ENCODE peak calls at places on chromosome 3, in four cellular contexts. S, C, A and Q are unnamed samples.

GRCh38 chr3:105679951-105680350 is 188.9 kb downstream of the CBLB start:
- DNase-seq in A (no peak), S (no peak), C (no peak), Q (no peak)

GRCh38 chr3:178536271-178537079 is at the start of gene KCNMB2:
- DNase-seq in S (no peak), C (no peak), A (no peak), Q (no peak)

GRCh38 chr3:50127251-50127671 is 27.9 kb upstream of the SEMA3F start:
- DNase-seq in A (no peak), S (no peak), C (no peak), Q (no peak)

GRCh38 chr3:161171113-161171512 is 50.0 kb upstream of the NMD3 start:
- DNase-seq in S (no peak), C (no peak), A (no peak), Q (no peak)

GRCh38 chr3:48662753-48663488 is at the start of gene CELSR3:
- DNase-seq in C (peak; percentile 82), A (peak; percentile 87), S (peak; percentile 76), Q (peak; percentile 83)

GRCh38 chr3:63724987-63725386 is 72.5 kb downstream of the SNTN start:
- DNase-seq in C (no peak), A (peak; percentile 32), S (no peak), Q (no peak)

GRCh38 chr3:15051531-15051930 is 13.6 kb downstream of the MRPS25 start:
- DNase-seq in A (peak; percentile 51), C (no peak), S (peak; percentile 63), Q (peak; percentile 55)

GRCh38 chr3:77815467-77815866 is 775.6 kb downstream of the ROBO2 start:
- DNase-seq in A (peak; percentile 16), S (no peak), C (no peak), Q (no peak)

GRCh38 chr3:197028711-197029510 is 706 bp downstream of the MELTF start:
- DNase-seq in C (no peak), A (no peak), S (no peak), Q (no peak)

GRCh38 chr3:175664911-175665310 is 805.8 kb downstream of the NAALADL2 start:
- DNase-seq in C (no peak), S (no peak), A (no peak), Q (no peak)

GRCh38 chr3:94978076-94978475 is 915.2 kb downstream of the NSUN3 start:
- DNase-seq in A (no peak), S (no peak), C (no peak), Q (no peak)

GRCh38 chr3:42591811-42592210 is 1.2 kb downstream of the SS18L2 start:
- DNase-seq in S (no peak), A (no peak), C (no peak), Q (no peak)

GRCh38 chr3:49327485-49327884 is 12.4 kb downstream of the USP4 start:
- DNase-seq in S (no peak), A (no peak), C (no peak), Q (no peak)

GRCh38 chr3:97821413-97821809 is 400 bp upstream of the CRYBG3 start:
- DNase-seq in S (peak; percentile 62), A (peak; percentile 43), C (no peak), Q (peak; percentile 68)

GRCh38 chr3:186869253-186870235 is 27.0 kb downstream of the ADIPOQ start:
- DNase-seq in A (no peak), S (no peak), C (no peak), Q (no peak)

GRCh38 chr3:126312326-126312725 is 44.9 kb downstream of the KLF15 start:
- DNase-seq in C (no peak), S (no peak), A (no peak), Q (no peak)

GRCh38 chr3:66481071-66482001 is 19.5 kb downstream of the LRIG1 start:
- DNase-seq in S (no peak), A (no peak), C (no peak), Q (no peak)

GRCh38 chr3:44993471-44994205 is 17.6 kb downstream of the EXOSC7 start:
- DNase-seq in S (no peak), C (no peak), A (no peak), Q (no peak)

GRCh38 chr3:76610150-76610549 is 429.7 kb upstream of the ROBO2 start:
- DNase-seq in C (no peak), S (no peak), A (no peak), Q (no peak)

GRCh38 chr3:24500806-24501205 is 6.2 kb upstream of the THRB start:
- DNase-seq in S (no peak), C (no peak), A (no peak), Q (no peak)

GRCh38 chr3:186693843-186694242 is 23.3 kb upstream of the KNG1 start:
- DNase-seq in A (no peak), S (no peak), C (no peak), Q (no peak)

GRCh38 chr3:88112329-88112728 is 37.4 kb upstream of the C3orf38 start:
- DNase-seq in C (no peak), S (no peak), A (no peak), Q (no peak)

GRCh38 chr3:188270423-188270972 is 116.5 kb downstream of the LPP start:
- DNase-seq in S (no peak), A (no peak), C (no peak), Q (no peak)